ENCODE peak calls at places on chromosomes 1 and 21, in six cellular contexts. D is HCT116, W is GM23248, M is PC-3, N is MM.1S, L is mesendoderm. B is an unnamed sample. For H3K4me1 and H3K79me2, the result is how much of the 10 kb centered on the place peaks cover.

GRCh38 chr1:111242805-111243523 is 15.5 kb downstream of the CHI3L2 start:
- DNase-seq in M (no peak), L (no peak), N (no peak), D (no peak), W (no peak), B (no peak)

GRCh38 chr1:231065510-231066241 is 25.6 kb upstream of the FAM89A start:
- DNase-seq in L (peak), N (no peak), D (no peak), W (no peak), M (no peak), B (no peak)

GRCh38 chr1:223831755-223832636 is 13.8 kb downstream of the TP53BP2 start:
- DNase-seq in W (peak), M (peak), D (no peak), L (no peak), N (no peak), B (no peak)

GRCh38 chr1:150696151-150696550 is 803 bp downstream of the GOLPH3L start:
- DNase-seq in D (no peak), N (no peak), W (peak), L (peak), M (peak), B (peak)

GRCh38 chr1:237705462-237705861 is 185.3 kb downstream of the ZP4 start:
- DNase-seq in D (no peak), L (no peak), W (no peak), N (no peak), M (no peak), B (no peak)

GRCh38 chr1:201156346-201156745 is 2.1 kb upstream of the TMEM9 start:
- DNase-seq in D (no peak), M (no peak), W (no peak), N (no peak), L (no peak), B (no peak)

GRCh38 chr1:98045211-98046030 is 124.6 kb upstream of the DPYD start:
- DNase-seq in D (no peak), W (peak), N (no peak), M (no peak), L (peak), B (no peak)

GRCh38 chr1:230794431-230794830 is 47.2 kb downstream of the CAPN9 start:
- DNase-seq in N (no peak), W (peak), M (peak), D (no peak), L (no peak), B (no peak)

GRCh38 chr1:223645903-223646302 is 19.6 kb downstream of the CAPN8 start:
- DNase-seq in L (no peak), W (no peak), M (no peak), D (no peak), N (no peak), B (no peak)

GRCh38 chr1:208177656-208178055 is 66.5 kb downstream of the PLXNA2 start:
- DNase-seq in N (peak), M (no peak), L (peak), D (no peak), W (peak), B (peak)

GRCh38 chr1:223765719-223766340 is 53.5 kb downstream of the CAPN2 start:
- DNase-seq in L (no peak), M (no peak), N (no peak), D (no peak), W (no peak), B (no peak)

GRCh38 chr1:175188936-175189335 is 3.6 kb downstream of the KIAA0040 start:
- DNase-seq in D (no peak), W (no peak), N (peak), M (no peak), L (no peak), B (peak)

GRCh38 chr1:247942624-247943023 is 6.0 kb upstream of the OR2L8 start:
- DNase-seq in M (no peak), D (no peak), W (no peak), N (no peak), L (no peak), B (no peak)

GRCh38 chr1:26019641-26020315 is 1.8 kb upstream of the EXTL1 start:
- DNase-seq in W (peak), L (no peak), N (peak), D (no peak), M (peak), B (no peak)

GRCh38 chr1:180863158-180863775 is 49.4 kb upstream of the KIAA1614 start:
- DNase-seq in M (peak), N (peak), L (peak), D (peak), W (peak), B (peak)

GRCh38 chr1:207396360-207396759 is 57.8 kb upstream of the CR2 start:
- DNase-seq in L (peak), M (no peak), D (no peak), N (no peak), W (no peak), B (no peak)

GRCh38 chr1:19360026-19360813 is 48.1 kb downstream of the SLC66A1 start:
- DNase-seq in L (no peak), N (no peak), D (no peak), W (no peak), M (no peak), B (no peak)

GRCh38 chr1:50593515-50593914 is 170.3 kb upstream of the DMRTA2 start:
- DNase-seq in N (no peak), L (no peak), M (no peak), W (no peak), D (no peak), B (no peak)

GRCh38 chr21:39114871-39115658 is 68.2 kb downstream of the PSMG1 start:
- DNase-seq in N (no peak), D (no peak), L (no peak), W (peak), M (peak), B (no peak)

GRCh38 chr1:39672551-39672947 is 642 bp upstream of the NT5C1A start:
- DNase-seq in M (no peak), W (peak), D (no peak), L (no peak), N (peak), B (peak)

GRCh38 chr1:66476774-66477173 is 57.2 kb upstream of the SGIP1 start:
- DNase-seq in W (peak), D (no peak), N (no peak), M (peak), L (peak), B (no peak)

GRCh38 chr1:227729144-227729880 is 5.8 kb downstream of the JMJD4 start:
- DNase-seq in N (peak), D (no peak), W (no peak), L (peak), M (peak), B (peak)

GRCh38 chr1:95221306-95221705 is 12.7 kb upstream of the RWDD3 start:
- DNase-seq in L (peak), M (no peak), D (no peak), W (no peak), N (no peak), B (no peak)

GRCh38 chr1:19577001-19577400 is 67.1 kb upstream of the NBL1 start:
- DNase-seq in W (peak), D (no peak), M (no peak), N (no peak), L (no peak), B (no peak)

GRCh38 chr1:172236958-172237357 is 183.5 kb upstream of the C1orf105 start:
- DNase-seq in W (no peak), N (no peak), L (no peak), D (no peak), M (no peak), B (no peak)

GRCh38 chr1:55039342-55040082 is at the start of gene PCSK9:
- DNase-seq in L (peak), D (peak), W (peak), N (no peak), M (peak), B (no peak)

GRCh38 chr21:15706686-15707085 is 23.1 kb upstream of the USP25 start:
- DNase-seq in W (peak), M (peak), D (peak), L (peak), N (no peak), B (no peak)

GRCh38 chr1:39195166-39196111 is 9.1 kb upstream of the MACF1 start:
- DNase-seq in N (no peak), D (no peak), L (no peak), W (peak), M (peak), B (no peak)

GRCh38 chr1:168728452-168729404 is at the start of gene DPT:
- DNase-seq in N (no peak), W (peak), D (no peak), L (no peak), M (no peak), B (no peak)

GRCh38 chr1:116908821-116909510 is 750 bp upstream of the PTGFRN start:
- DNase-seq in M (no peak), D (no peak), L (peak), N (no peak), W (no peak), B (no peak)

GRCh38 chr1:207519505-207520399 is 23.8 kb downstream of the CR1 start:
- DNase-seq in W (peak), M (no peak), D (no peak), L (no peak), N (no peak), B (no peak)

GRCh38 chr1:168360151-168360550 is 79.5 kb downstream of the TBX19 start:
- DNase-seq in M (no peak), D (no peak), W (peak), N (no peak), L (peak), B (no peak)

GRCh38 chr1:214219916-214220315 is 61.0 kb upstream of the SMYD2 start:
- DNase-seq in N (no peak), W (peak), M (no peak), L (no peak), D (no peak), B (no peak)

GRCh38 chr1:24108334-24109165 is 3.4 kb downstream of the MYOM3 start:
- DNase-seq in W (peak), D (peak), L (no peak), M (peak), N (no peak), B (no peak)

GRCh38 chr1:2231667-2232254 is 3.6 kb downstream of the SKI start:
- DNase-seq in W (peak), L (no peak), D (no peak), N (no peak), M (peak), B (no peak)

GRCh38 chr1:100921110-100921706 is 25.3 kb downstream of the SLC30A7 start:
- DNase-seq in D (peak), L (peak), W (peak), N (peak), M (peak), B (peak)

GRCh38 chr21:35138665-35139381 is 89.7 kb upstream of the RUNX1 start:
- DNase-seq in M (peak), D (peak), L (no peak), W (peak), N (no peak), B (no peak)

GRCh38 chr1:15950763-15951295 is 25.1 kb downstream of the ZBTB17 start:
- DNase-seq in D (no peak), W (peak), N (no peak), M (no peak), L (no peak), B (no peak)

GRCh38 chr1:222049176-222049575 is 307.3 kb upstream of the DUSP10 start:
- DNase-seq in W (no peak), M (no peak), N (no peak), L (no peak), D (no peak), B (no peak)

GRCh38 chr1:59915516-59915915 is 11.1 kb downstream of the CYP2J2 start:
- DNase-seq in M (no peak), D (no peak), N (no peak), W (no peak), L (peak), B (no peak)

DNA sequence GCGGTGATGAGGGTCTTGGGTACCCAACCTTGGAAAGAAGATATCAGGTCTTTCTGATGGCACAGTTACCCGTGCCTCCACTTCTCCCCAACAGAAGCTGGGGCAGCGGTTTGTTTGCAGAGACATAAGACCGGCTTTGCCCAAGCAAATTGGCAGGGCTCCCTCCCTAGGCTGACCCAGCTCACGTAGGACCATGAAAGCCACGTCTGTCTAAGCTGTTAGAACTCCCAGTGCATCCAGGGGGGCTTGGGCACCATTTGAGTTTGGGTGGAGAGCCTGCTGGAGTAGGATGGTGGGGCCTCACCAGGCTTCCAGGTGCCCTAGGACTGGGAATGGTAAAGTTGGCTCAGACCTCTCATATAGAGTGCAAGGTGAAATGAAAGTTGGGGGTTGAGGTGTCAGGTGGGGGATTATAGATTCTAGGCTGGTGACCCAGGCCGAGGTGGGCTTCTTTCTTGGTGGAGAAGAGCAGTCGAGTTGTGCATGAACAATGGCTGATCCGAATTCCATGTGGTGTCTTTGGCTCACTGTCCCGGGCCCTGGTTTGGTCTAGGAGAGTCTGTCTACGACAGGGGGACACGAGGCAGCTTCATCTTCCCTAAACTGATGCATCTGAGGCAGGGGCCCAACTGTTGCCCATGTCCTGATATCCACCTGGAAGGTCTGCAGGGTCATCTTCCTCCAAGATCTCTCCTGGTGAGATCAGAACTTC is 3.4 kb downstream of the POU3F1 start:
- DNase-seq in W (no peak), D (no peak), N (no peak), L (no peak), M (no peak), B (no peak)
- H3K4me1 ChIP-seq in W (under half), D (under half), N (under half), L (under half), M (under half), B (under half)

DNA sequence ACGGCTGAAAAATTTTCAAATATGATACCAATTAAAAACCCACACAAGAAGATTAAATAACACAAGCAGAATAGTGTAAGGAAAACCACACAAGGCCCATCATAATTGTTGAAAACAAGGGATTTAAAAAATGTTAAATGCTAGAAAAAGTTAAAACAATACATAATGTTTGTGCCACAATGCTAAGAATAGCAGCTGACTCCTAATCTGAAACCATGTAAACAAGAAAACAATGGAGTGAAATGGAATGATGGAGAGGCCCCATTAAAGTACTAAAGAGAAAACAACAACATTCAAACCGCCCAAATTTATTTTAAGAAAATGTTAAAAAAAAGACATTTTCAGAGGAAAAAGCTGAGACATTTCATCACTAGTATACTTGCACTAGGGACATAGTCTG is 663.6 kb upstream of the NCAM2 start:
- DNase-seq in M (no peak), N (no peak), L (no peak), D (no peak), W (no peak), B (no peak)
- H3K9ac ChIP-seq in M (no peak), N (no peak), L (no peak), D (no peak), W (no peak), B (no peak)

GRCh38 chr1:44778705-44779576 is 3.6 kb downstream of the RPS8 start:
- DNase-seq in M (no peak), D (no peak), N (no peak), W (no peak), L (no peak), B (no peak)

GRCh38 chr1:44776749-44777068 is 1.4 kb downstream of the RPS8 start:
- DNase-seq in L (no peak), M (no peak), W (no peak), N (no peak), D (no peak), B (no peak)

GRCh38 chr1:44777969-44778635 is 2.8 kb downstream of the RPS8 start:
- DNase-seq in W (no peak), L (no peak), N (no peak), D (no peak), M (peak), B (no peak)

GRCh38 chr1:44775930-44776748 is 799 bp downstream of the RPS8 start:
- DNase-seq in D (no peak), N (peak), M (peak), W (peak), L (peak), B (peak)

GRCh38 chr1:44777547-44777946 is 2.2 kb downstream of the RPS8 start:
- DNase-seq in L (no peak), W (no peak), N (no peak), M (no peak), D (no peak), B (no peak)
- H3K79me2 ChIP-seq in L (under half), W (half or more), N (under half), M (under half), D (under half), B (under half)

GRCh38 chr1:32125313-32125712 is 17.5 kb downstream of the KPNA6 start:
- DNase-seq in M (no peak), L (no peak), D (no peak), N (no peak), W (no peak), B (no peak)
- H3K4me1 ChIP-seq in M (under half), L (under half), D (under half), N (under half), W (under half), B (under half)

DNA sequence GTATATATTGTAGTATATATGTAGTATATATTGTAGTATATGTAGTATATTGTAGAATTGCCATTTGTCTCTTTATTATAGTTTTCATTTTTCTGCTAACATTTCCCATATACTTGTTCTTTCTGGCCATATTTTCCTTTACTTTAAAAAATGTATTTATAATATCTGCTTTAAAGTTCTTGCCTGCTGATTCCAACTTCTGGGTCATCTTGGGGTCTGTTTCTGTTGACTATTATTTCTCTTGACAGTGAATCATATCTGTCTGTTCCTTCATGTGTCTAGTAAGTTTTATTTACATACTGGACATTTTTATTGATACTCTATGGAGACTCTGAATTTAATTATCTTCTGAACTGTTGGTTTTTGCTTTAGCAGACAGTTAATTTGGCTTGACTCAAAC is 45.9 kb downstream of the MARK1 start:
- DNase-seq in N (no peak), M (no peak), W (no peak), L (no peak), D (no peak), B (no peak)
- H3K9ac ChIP-seq in N (no peak), M (no peak), W (no peak), L (no peak), D (no peak), B (no peak)

GRCh38 chr21:32612075-32612998 is at the start of gene CFAP298:
- DNase-seq in W (peak), N (peak), D (peak), L (peak), M (peak), B (peak)

GRCh38 chr21:32612999-32613337 is 791 bp upstream of the CFAP298 start:
- DNase-seq in D (no peak), N (no peak), M (no peak), W (no peak), L (no peak), B (no peak)

GRCh38 chr21:32611471-32611997 is 643 bp downstream of the CFAP298 start:
- DNase-seq in L (peak), M (peak), N (peak), W (peak), D (no peak), B (peak)

DNA sequence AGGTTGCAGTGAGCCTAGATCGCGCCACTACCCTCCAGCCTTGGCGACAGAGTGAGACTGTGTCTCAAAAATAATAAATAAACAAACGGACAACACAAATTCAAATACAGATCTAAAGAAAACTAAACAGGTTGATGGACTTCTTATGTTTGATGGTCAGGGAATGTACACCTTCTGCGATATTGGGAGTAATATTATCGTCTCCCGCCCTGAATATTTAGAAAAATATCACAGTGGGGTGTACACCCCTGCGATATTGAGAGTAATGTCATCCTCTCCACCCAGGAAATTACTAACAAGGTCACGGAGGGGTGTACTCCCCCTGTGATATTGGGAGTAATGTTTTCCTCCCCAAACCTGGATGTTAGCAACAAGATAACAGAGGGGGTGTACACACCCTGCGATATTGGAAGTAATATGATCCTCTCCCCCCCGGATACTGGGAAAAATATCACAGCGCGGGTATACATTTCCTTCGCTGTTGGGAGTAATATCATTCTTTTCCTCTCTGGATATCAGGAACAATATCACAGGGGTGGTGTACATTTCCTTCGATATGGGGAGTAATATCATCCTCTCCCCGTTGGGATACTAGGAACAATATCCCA is 1.4 kb upstream of the CFAP298 start:
- DNase-seq in D (no peak), M (no peak), N (no peak), W (no peak), L (no peak), B (no peak)
- H3K79me2 ChIP-seq in D (under half), M (under half), N (under half), W (under half), L (under half), B (under half)

DNA sequence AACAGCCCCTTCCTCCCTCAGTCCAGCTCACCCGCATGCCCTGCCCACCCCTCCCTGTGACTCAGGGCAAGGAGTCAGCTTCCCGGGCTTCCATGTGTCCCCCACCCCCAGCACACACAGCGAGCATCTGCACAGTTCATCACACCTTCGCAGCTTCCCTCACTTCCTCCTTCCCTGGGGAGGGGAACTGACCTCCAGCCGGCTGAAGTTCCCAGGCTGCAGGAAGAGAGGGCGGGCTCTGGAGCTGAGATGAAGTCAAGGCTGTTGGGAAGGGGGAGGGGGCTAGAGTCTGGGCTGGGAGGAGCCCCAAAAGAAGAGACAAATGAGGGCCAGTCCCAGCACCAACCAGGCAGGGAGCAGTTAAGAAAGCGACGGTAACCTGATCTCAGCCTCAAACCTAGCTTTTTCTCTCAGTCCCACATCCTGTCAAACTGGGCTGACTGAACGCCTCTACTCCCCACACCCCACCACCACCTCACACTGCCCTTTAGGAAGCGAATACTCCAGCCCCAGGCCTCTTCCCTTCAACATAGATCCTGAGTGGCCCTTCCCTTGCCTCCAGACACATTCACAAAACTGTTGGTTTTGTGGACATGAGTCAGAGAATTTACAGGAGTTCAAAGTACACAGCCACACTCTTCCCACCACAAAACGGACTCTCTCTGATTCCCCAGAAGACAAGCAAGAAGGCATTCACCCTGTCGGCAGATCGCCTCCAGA is 1.9 kb downstream of the RHOC start:
- DNase-seq in N (peak), L (peak), W (peak), M (peak), D (peak), B (peak)
- H3K4me1 ChIP-seq in N (under half), L (under half), W (under half), M (half or more), D (under half), B (under half)

B was measured in Karpas-422.